ENCODE peak calls at places on chromosomes 12 and 14, in four cellular contexts. D, S, M and F are unnamed samples.
A peak's percentile ranks its signal among the peaks of the same experiment; 100 is the strongest.

GRCh38 chr12:76101739-76102385 is 17.4 kb upstream of the NAP1L1 start:
- DNase-seq in D (no peak), M (no peak), S (no peak), F (no peak)

GRCh38 chr12:132429932-132430643 is 59.9 kb upstream of the FBRSL1 start:
- DNase-seq in S (no peak), D (peak; percentile 41), M (peak; percentile 80), F (no peak)

GRCh38 chr12:29534935-29535334 is 37.4 kb upstream of the OVCH1 start:
- DNase-seq in D (no peak), M (no peak), S (no peak), F (no peak)

GRCh38 chr14:32494566-32495434 is 165.7 kb downstream of the AKAP6 start:
- DNase-seq in S (no peak), M (no peak), D (no peak), F (no peak)

GRCh38 chr14:70188292-70188607 is 501 bp downstream of the SLC8A3 start:
- DNase-seq in D (no peak), M (no peak), S (no peak), F (no peak)

GRCh38 chr12:121893901-121894540 is 5.4 kb downstream of the PSMD9 start:
- DNase-seq in M (no peak), D (no peak), S (no peak), F (no peak)

GRCh38 chr12:16685107-16685506 is 79.1 kb upstream of the LMO3 start:
- DNase-seq in M (no peak), D (no peak), S (no peak), F (no peak)

GRCh38 chr12:52789637-52790426 is 6.1 kb downstream of the KRT3 start:
- DNase-seq in M (peak; percentile 88), D (no peak), S (no peak), F (no peak)

GRCh38 chr12:131755305-131756113 is 44.6 kb downstream of the SFSWAP start:
- DNase-seq in D (peak; percentile 47), M (peak; percentile 51), S (no peak), F (peak; percentile 55)

GRCh38 chr12:62272936-62273552 is 12.8 kb downstream of the USP15 start:
- DNase-seq in S (no peak), D (no peak), M (no peak), F (no peak)

GRCh38 chr12:24903305-24904088 is 45.4 kb downstream of the BCAT1 start:
- DNase-seq in D (no peak), S (no peak), M (no peak), F (no peak)

DNA sequence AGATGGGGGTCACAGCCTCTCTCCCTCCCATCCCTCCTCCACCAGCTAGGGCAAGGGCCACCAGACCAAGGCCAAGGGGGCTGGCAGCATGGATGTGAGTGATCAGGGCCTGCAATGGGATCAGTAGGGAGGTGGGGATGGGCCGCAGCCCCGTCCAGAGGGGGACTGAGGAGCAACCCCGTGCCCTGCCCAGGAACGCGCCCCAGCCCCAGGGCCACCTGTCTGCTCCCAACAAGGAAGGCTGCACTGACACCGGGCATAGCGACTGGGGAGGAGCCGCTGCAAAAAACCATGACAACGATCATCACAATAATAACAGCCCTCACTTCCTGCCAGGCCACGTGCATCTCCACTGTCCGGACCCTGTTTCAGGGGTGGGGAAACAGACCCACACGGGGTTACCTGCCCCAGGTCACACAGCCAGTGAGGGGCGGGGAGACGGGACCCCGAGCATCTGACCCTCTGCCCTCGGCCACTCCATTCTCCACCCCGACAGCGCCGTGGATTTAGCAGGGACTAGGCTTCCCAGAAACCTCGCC is 24.3 kb downstream of the NCOR2 start:
- DNase-seq in D (no peak), S (no peak), M (no peak), F (no peak)
- TF ChIP-seq ZNF274 in D (no peak), S (no peak), M (no peak), F (no peak)

DNA sequence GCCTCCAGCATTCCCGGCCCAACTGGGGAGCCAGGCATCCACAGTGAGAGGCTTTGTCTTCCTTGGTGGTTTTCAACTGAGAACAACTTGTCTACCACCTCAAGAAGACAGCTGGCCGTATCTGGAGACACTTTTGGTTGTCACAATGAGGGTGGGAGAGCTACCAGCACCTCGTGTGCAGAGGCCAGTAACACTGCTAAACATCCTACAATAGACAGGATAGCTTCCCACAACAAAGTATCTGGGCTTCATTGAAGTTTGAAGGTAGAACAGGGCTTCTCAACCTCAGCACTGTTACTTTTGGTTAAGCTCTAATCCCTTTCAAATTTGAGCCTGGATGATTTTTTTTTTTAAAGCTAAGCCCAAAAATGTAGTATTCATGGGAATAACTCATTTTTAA is 10.9 kb downstream of the SLC7A8 start:
- DNase-seq in M (no peak), S (no peak), D (no peak), F (no peak)
- TF ChIP-seq ZNF274 in M (no peak), S (no peak), D (no peak), F (no peak)

GRCh38 chr12:43060738-43061137 is 471.2 kb upstream of the PRICKLE1 start:
- DNase-seq in D (no peak), M (no peak), S (no peak), F (no peak)

GRCh38 chr12:43066471-43066870 is 476.9 kb upstream of the PRICKLE1 start:
- DNase-seq in M (no peak), S (no peak), D (no peak), F (no peak)

GRCh38 chr12:43058616-43059015 is 469.1 kb upstream of the PRICKLE1 start:
- DNase-seq in D (no peak), S (no peak), M (no peak), F (no peak)

DNA sequence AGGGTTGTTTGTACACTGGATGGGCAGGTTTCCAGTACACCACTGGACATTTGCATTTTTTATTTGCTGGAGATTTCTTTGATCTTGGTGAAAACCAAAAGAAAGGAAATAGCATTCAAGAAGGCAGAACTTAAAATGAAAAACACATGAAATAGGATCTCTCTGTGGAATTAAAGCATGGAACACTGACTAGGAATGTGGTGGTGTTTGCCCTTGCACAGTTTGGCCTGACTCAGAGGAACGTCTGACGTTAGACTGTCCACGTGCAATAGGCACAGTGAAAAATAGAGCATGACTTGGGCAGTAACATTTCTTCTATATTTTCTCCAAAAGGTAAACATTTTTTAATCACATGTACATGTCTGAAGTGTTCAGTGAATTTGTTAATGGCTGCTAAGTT is 474.1 kb upstream of the PRICKLE1 start:
- DNase-seq in S (no peak), D (no peak), M (no peak), F (no peak)
- TF ChIP-seq ZNF274 in S (no peak), D (no peak), M (no peak), F (no peak)

GRCh38 chr12:990649-991349 is at the start of gene ERC1:
- DNase-seq in D (peak; percentile 77), S (no peak), M (peak; percentile 88), F (peak; percentile 87)

GRCh38 chr12:989051-989450 is 2.0 kb upstream of the ERC1 start:
- DNase-seq in D (no peak), M (no peak), S (no peak), F (no peak)

GRCh38 chr12:988616-989015 is 2.4 kb upstream of the ERC1 start:
- DNase-seq in S (no peak), D (no peak), M (no peak), F (no peak)

GRCh38 chr12:990308-990648 is 745 bp upstream of the ERC1 start:
- DNase-seq in D (no peak), M (no peak), S (no peak), F (peak; percentile 56)

GRCh38 chr12:989751-990278 is 1.2 kb upstream of the ERC1 start:
- DNase-seq in D (no peak), S (no peak), M (no peak), F (no peak)
- TF ChIP-seq ZNF274 in D (no peak), S (no peak), M (no peak), F (no peak)